ENCODE peak calls at places on chromosomes 11 and 22, in five cellular contexts. X, G, W, M and A are unnamed samples.

GRCh38 chr22:47245786-47246185 is 483.3 kb downstream of the TBC1D22A start:
- DNase-seq in G (no peak), W (no peak), M (no peak), X (no peak), A (no peak)

GRCh38 chr11:65776196-65776595 is 4.6 kb downstream of the AP5B1 start:
- DNase-seq in G (no peak), W (peak; percentile 77), M (peak; percentile 8), X (no peak), A (no peak)

GRCh38 chr11:2421226-2421994 is 20.9 kb downstream of the TSSC4 start:
- DNase-seq in W (no peak), M (no peak), X (no peak), G (no peak), A (no peak)

GRCh38 chr11:90176069-90176468 is 41.6 kb downstream of the NAALAD2 start:
- DNase-seq in W (no peak), M (no peak), G (no peak), X (peak; percentile 24), A (no peak)

GRCh38 chr22:17922925-17923898 is 101.1 kb downstream of the MICAL3 start:
- DNase-seq in M (peak; percentile 89), G (no peak), X (no peak), W (no peak), A (no peak)

GRCh38 chr11:27968461-27968860 is 139.5 kb downstream of the KIF18A start:
- DNase-seq in X (no peak), W (no peak), M (no peak), G (no peak), A (no peak)

GRCh38 chr11:69057801-69058200 is 9.1 kb downstream of the TPCN2 start:
- DNase-seq in G (no peak), X (no peak), M (no peak), W (no peak), A (no peak)

GRCh38 chr11:62033191-62034044 is 66.0 kb upstream of the FTH1 start:
- DNase-seq in M (no peak), W (no peak), X (no peak), G (no peak), A (no peak)

GRCh38 chr22:49411236-49411635 is 416.4 kb downstream of the BRD1 start:
- DNase-seq in M (no peak), W (no peak), X (no peak), G (no peak), A (no peak)

GRCh38 chr11:43021466-43021865 is 290.3 kb upstream of the API5 start:
- DNase-seq in X (peak; percentile 41), G (no peak), M (no peak), W (no peak), A (no peak)

GRCh38 chr22:28442951-28443876 is 236.4 kb downstream of the TTC28 start:
- DNase-seq in M (peak; percentile 76), X (peak; percentile 66), G (peak; percentile 68), W (peak; percentile 63), A (peak; percentile 47)

GRCh38 chr22:40348025-40348658 is 1.8 kb downstream of the ADSL start:
- DNase-seq in G (peak; percentile 69), W (no peak), X (peak; percentile 56), M (peak; percentile 62), A (no peak)

GRCh38 chr11:133787379-133788103 is 57.8 kb downstream of the SPATA19 start:
- DNase-seq in M (no peak), W (no peak), G (no peak), X (no peak), A (peak; percentile 47)

GRCh38 chr11:96967616-96968015 is 577.8 kb downstream of the JRKL start:
- DNase-seq in G (no peak), X (no peak), M (no peak), W (no peak), A (no peak)

GRCh38 chr11:134572741-134573675 is 161.0 kb upstream of the B3GAT1 start:
- DNase-seq in X (peak; percentile 51), G (no peak), W (no peak), M (no peak), A (no peak)

GRCh38 chr11:134124660-134125451 is 56.0 kb downstream of the JAM3 start:
- DNase-seq in M (peak; percentile 66), W (peak; percentile 46), X (peak; percentile 86), G (peak; percentile 57), A (no peak)

GRCh38 chr11:8283510-8284272 is 20.0 kb upstream of the LMO1 start:
- DNase-seq in W (peak; percentile 36), G (no peak), X (peak; percentile 93), M (no peak), A (no peak)

GRCh38 chr11:33942954-33943353 is 51.1 kb upstream of the LMO2 start:
- DNase-seq in M (peak; percentile 58), G (no peak), W (no peak), X (no peak), A (no peak)

GRCh38 chr11:68528630-68529029 is 68.1 kb downstream of the PPP6R3 start:
- DNase-seq in G (peak; percentile 33), W (no peak), M (no peak), X (no peak), A (no peak)

GRCh38 chr11:76592025-76592914 is 78.3 kb downstream of the LRRC32 start:
- DNase-seq in G (no peak), X (no peak), W (no peak), M (no peak), A (no peak)

GRCh38 chr11:85076535-85077330 is 550.4 kb downstream of the DLG2 start:
- DNase-seq in X (no peak), W (no peak), M (peak; percentile 34), G (no peak), A (no peak)

GRCh38 chr11:78838417-78838816 is 263.8 kb upstream of the NARS2 start:
- DNase-seq in M (no peak), G (peak; percentile 29), X (no peak), W (no peak), A (no peak)

GRCh38 chr11:117871784-117872183 is 4.7 kb downstream of the FXYD6 start:
- DNase-seq in X (no peak), G (no peak), M (no peak), W (no peak), A (no peak)

GRCh38 chr22:26162961-26163360 is 6.3 kb upstream of the SEZ6L start:
- DNase-seq in G (no peak), X (no peak), W (no peak), M (no peak), A (no peak)
- H3K27me3 ChIP-seq in G (peaks cover 3% of the 10 kb centered on the region), X (no peaks in the 10 kb centered on the region), W (peaks cover 37% of the 10 kb centered on the region), M (no peaks in the 10 kb centered on the region), A (no peaks in the 10 kb centered on the region)

GRCh38 chr11:131895865-131896264 is 525.5 kb downstream of the NTM start:
- DNase-seq in W (no peak), M (no peak), G (no peak), X (no peak), A (no peak)
- H3K27me3 ChIP-seq in W (no peaks in the 10 kb centered on the region), M (no peaks in the 10 kb centered on the region), G (no peaks in the 10 kb centered on the region), X (no peaks in the 10 kb centered on the region), A (no peaks in the 10 kb centered on the region)

GRCh38 chr22:36817429-36817783 is 571 bp upstream of the PVALB start:
- DNase-seq in X (no peak), W (no peak), M (no peak), G (no peak), A (no peak)
- H3K27me3 ChIP-seq in X (peaks cover 58% of the 10 kb centered on the region), W (peaks cover 75% of the 10 kb centered on the region), M (peaks cover 84% of the 10 kb centered on the region), G (peaks cover 27% of the 10 kb centered on the region), A (peaks cover 20% of the 10 kb centered on the region)

DNA sequence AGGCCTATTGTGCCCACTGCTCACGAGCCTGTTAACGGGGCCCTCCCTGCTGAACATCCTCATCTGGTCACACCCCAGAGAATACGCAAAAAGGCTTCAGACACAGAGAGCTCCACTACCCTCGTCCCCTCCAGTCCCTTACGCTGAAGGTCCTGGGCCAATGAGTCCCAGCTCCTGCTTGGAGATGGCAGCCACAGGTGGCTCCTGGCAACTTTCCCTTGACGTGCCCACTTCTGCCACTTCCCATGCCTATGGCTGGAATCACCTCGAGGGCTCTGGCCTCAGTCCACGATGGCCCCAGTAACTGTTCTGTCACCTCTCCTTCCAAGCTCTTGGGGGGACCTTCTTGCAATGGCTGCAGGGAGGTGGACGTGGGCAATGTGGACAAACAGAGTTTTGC is 12.7 kb downstream of the PHF21B start:
- DNase-seq in W (no peak), X (no peak), M (no peak), G (no peak), A (no peak)
- H3K27me3 ChIP-seq in W (peaks cover 12% of the 10 kb centered on the region), X (no peaks in the 10 kb centered on the region), M (peaks cover 57% of the 10 kb centered on the region), G (no peaks in the 10 kb centered on the region), A (no peaks in the 10 kb centered on the region)

GRCh38 chr11:75090778-75091177 is 5.9 kb downstream of the OR2AT4 start:
- DNase-seq in M (no peak), X (no peak), W (no peak), G (no peak), A (no peak)
- H3K27me3 ChIP-seq in M (peaks cover 33% of the 10 kb centered on the region), X (peaks cover 6% of the 10 kb centered on the region), W (no peaks in the 10 kb centered on the region), G (no peaks in the 10 kb centered on the region), A (no peaks in the 10 kb centered on the region)

GRCh38 chr22:37765953-37766566 is 41.7 kb upstream of the GCAT start:
- DNase-seq in G (no peak), M (no peak), W (no peak), X (no peak), A (no peak)
- H3K27me3 ChIP-seq in G (no peaks in the 10 kb centered on the region), M (no peaks in the 10 kb centered on the region), W (no peaks in the 10 kb centered on the region), X (no peaks in the 10 kb centered on the region), A (no peaks in the 10 kb centered on the region)

GRCh38 chr11:1047576-1048156 is 11.1 kb upstream of the MUC6 start:
- DNase-seq in X (no peak), W (no peak), M (no peak), G (no peak), A (no peak)
- H3K27me3 ChIP-seq in X (no peaks in the 10 kb centered on the region), W (peaks cover 37% of the 10 kb centered on the region), M (peaks cover 35% of the 10 kb centered on the region), G (no peaks in the 10 kb centered on the region), A (no peaks in the 10 kb centered on the region)

GRCh38 chr11:114158886-114159285 is 99.4 kb downstream of the ZBTB16 start:
- DNase-seq in M (peak; percentile 56), X (no peak), G (no peak), W (no peak), A (no peak)
- H3K27me3 ChIP-seq in M (peaks cover 46% of the 10 kb centered on the region), X (peaks cover 55% of the 10 kb centered on the region), G (no peaks in the 10 kb centered on the region), W (no peaks in the 10 kb centered on the region), A (no peaks in the 10 kb centered on the region)